ENCODE peak calls at places on chromosomes 1 and 21, in nine cellular contexts. V is GM13977, L is lung, Q is AG04450, K is GM10248, S is stomach, P is omental fat pad, D is fibroblast of lung, W is uterus. Y is an unnamed sample.

GRCh38 chr1:232474821-232475220 is 155.1 kb downstream of the SIPA1L2 start:
- DNase-seq in V (no peak), L (no peak), Q (no peak), K (no peak), S (no peak), P (no peak), D (no peak), W (no peak), Y (no peak)

GRCh38 chr1:53448241-53448841 is 10.9 kb upstream of the DMRTB1 start:
- DNase-seq in V (no peak), L (no peak), Q (no peak), K (no peak), S (no peak), P (no peak), D (no peak), W (no peak), Y (no peak)

GRCh38 chr1:160061376-160062100 is 8.4 kb downstream of the KCNJ10 start:
- DNase-seq in V (peak; percentile 7), L (no peak), Q (no peak), K (no peak), S (no peak), P (no peak), D (no peak), W (no peak), Y (no peak)

GRCh38 chr1:25356848-25357247 is 18.7 kb downstream of the TMEM50A start:
- DNase-seq in V (no peak), L (no peak), Q (no peak), K (no peak), S (no peak), P (no peak), D (peak; percentile 47), W (no peak), Y (no peak)

GRCh38 chr1:197024460-197024859 is 42.6 kb downstream of the F13B start:
- DNase-seq in V (no peak), L (no peak), Q (no peak), K (no peak), S (no peak), P (no peak), D (peak; percentile 16), W (no peak), Y (no peak)

GRCh38 chr1:178724734-178725602 is at the start of gene RALGPS2:
- DNase-seq in V (peak; percentile 71), L (peak; percentile 68), Q (no peak), K (peak; percentile 68), S (peak; percentile 76), P (no peak), D (peak; percentile 58), W (peak; percentile 63), Y (peak; percentile 55)

GRCh38 chr1:24373044-24373443 is 40.5 kb downstream of the STPG1 start:
- DNase-seq in V (peak; percentile 75), L (no peak), Q (no peak), K (peak; percentile 68), S (no peak), P (no peak), D (no peak), W (no peak), Y (no peak)

GRCh38 chr1:53069663-53070327 is 7.8 kb downstream of the PODN start:
- DNase-seq in V (no peak), L (no peak), Q (no peak), K (no peak), S (peak; percentile 19), P (peak; percentile 15), D (no peak), W (peak; percentile 12), Y (no peak)

GRCh38 chr21:39430457-39430856 is 15.1 kb downstream of the LCA5L start:
- DNase-seq in V (no peak), L (no peak), Q (no peak), K (no peak), S (no peak), P (no peak), D (no peak), W (no peak), Y (no peak)

GRCh38 chr1:205916541-205916940 is 26.7 kb downstream of the SLC26A9 start:
- DNase-seq in V (no peak), L (no peak), Q (no peak), K (no peak), S (no peak), P (no peak), D (no peak), W (no peak), Y (no peak)

GRCh38 chr1:166026561-166026960 is 140.2 kb downstream of the FAM78B start:
- DNase-seq in V (no peak), L (no peak), Q (no peak), K (no peak), S (no peak), P (no peak), D (no peak), W (no peak), Y (no peak)
- TF ChIP-seq CTCF in V (no peak), L (no peak), Q (no peak), K (no peak), S (no peak), P (no peak), D (no peak), W (no peak), Y (no peak)

GRCh38 chr21:38126677-38127271 is 130.0 kb upstream of the KCNJ15 start:
- DNase-seq in V (peak; percentile 44), L (peak; percentile 68), Q (no peak), K (peak; percentile 47), S (peak; percentile 57), P (peak; percentile 40), D (peak; percentile 30), W (no peak), Y (no peak)
- TF ChIP-seq CTCF in V (peak; percentile 73), L (peak; percentile 34), Q (peak; percentile 85), K (peak; percentile 70), S (peak; percentile 54), P (no peak), D (peak; percentile 85), W (peak; percentile 30), Y (peak; percentile 42)

GRCh38 chr1:192949783-192950182 is 109.4 kb downstream of the UCHL5 start:
- DNase-seq in V (no peak), L (no peak), Q (no peak), K (no peak), S (no peak), P (no peak), D (no peak), W (no peak), Y (no peak)
- TF ChIP-seq CTCF in V (no peak), L (no peak), Q (no peak), K (no peak), S (no peak), P (no peak), D (no peak), W (no peak), Y (no peak)

GRCh38 chr21:28338906-28339305 is 653.8 kb downstream of the LTN1 start:
- DNase-seq in V (no peak), L (no peak), Q (no peak), K (no peak), S (no peak), P (no peak), D (no peak), W (no peak), Y (no peak)

GRCh38 chr21:28336299-28336698 is 656.4 kb downstream of the LTN1 start:
- DNase-seq in V (no peak), L (no peak), Q (peak; percentile 93), K (no peak), S (peak; percentile 26), P (no peak), D (peak; percentile 93), W (peak; percentile 27), Y (no peak)

GRCh38 chr21:28334407-28334806 is 658.3 kb downstream of the LTN1 start:
- DNase-seq in V (no peak), L (no peak), Q (no peak), K (no peak), S (no peak), P (no peak), D (no peak), W (no peak), Y (no peak)

GRCh38 chr21:28339403-28339802 is 653.3 kb downstream of the LTN1 start:
- DNase-seq in V (no peak), L (no peak), Q (no peak), K (no peak), S (no peak), P (no peak), D (no peak), W (no peak), Y (no peak)

GRCh38 chr21:28337319-28337718 is 655.4 kb downstream of the LTN1 start:
- DNase-seq in V (no peak), L (no peak), Q (peak; percentile 34), K (no peak), S (no peak), P (no peak), D (peak; percentile 86), W (no peak), Y (no peak)
- TF ChIP-seq CTCF in V (no peak), L (no peak), Q (peak; percentile 50), K (no peak), S (no peak), P (no peak), D (peak; percentile 47), W (peak; percentile 27), Y (no peak)

DNA sequence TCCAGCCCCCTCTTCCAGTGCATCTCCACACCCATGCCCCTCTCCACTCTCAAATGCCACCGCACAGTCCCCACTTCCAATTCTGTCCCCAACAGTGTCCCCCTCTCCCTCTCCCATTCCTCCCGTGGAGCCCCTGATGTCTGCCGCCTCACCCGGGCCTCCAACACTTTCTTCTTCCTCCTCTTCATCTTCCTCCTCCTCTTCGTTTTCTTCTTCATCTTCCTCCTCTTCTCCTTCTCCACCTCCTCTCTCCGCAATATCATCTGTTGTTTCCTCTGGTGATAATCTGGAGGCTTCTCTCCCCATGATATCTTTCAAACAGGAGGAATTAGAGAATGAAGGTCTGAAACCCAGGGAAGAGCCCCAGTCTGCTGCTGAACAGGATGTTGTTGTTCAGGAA is 80.8 kb downstream of the PRDM2 start:
- DNase-seq in V (no peak), L (no peak), Q (no peak), K (no peak), S (no peak), P (no peak), D (no peak), W (no peak), Y (no peak)
- TF ChIP-seq CTCF in V (no peak), L (no peak), Q (no peak), K (no peak), S (no peak), P (no peak), D (no peak), W (no peak), Y (no peak)

DNA sequence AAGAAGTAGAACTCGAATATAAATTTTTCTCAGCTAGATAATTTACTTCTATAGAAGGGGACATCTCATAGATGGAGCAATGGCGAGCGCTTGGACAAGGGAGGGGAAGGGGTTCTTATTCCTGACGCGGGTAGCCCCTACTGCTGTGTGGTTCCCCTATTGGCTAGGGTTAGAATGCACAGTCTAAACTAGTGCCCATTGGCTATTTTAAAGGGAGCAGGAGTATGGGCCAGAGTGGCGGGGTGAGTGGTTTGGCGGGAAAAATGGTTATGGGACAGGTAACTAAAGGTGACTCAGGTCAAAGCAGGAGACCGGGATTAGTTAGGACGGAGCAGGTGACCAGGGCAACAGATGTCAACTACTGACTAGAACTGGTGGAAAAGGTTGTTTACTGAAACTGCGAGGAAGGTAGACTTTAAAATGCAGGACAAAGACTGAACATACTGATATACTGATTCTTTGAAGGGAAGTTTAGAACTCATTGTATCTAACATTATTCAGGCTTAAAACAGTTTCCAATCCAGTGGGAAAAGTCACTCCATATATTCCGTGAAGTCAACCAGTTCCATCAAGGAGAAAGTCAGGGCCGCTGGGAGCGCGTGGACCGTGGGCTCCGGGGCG is 940 bp upstream of the ATAD3A start:
- DNase-seq in V (no peak), L (peak; percentile 34), Q (no peak), K (no peak), S (no peak), P (no peak), D (no peak), W (no peak), Y (no peak)
- TF ChIP-seq CTCF in V (no peak), L (no peak), Q (no peak), K (no peak), S (no peak), P (no peak), D (no peak), W (no peak), Y (no peak)

GRCh38 chr1:246335126-246335525 is 172.0 kb downstream of the SMYD3 start:
- DNase-seq in V (no peak), L (no peak), Q (no peak), K (no peak), S (no peak), P (no peak), D (no peak), W (no peak), Y (no peak)
- TF ChIP-seq CTCF in V (no peak), L (no peak), Q (no peak), K (no peak), S (no peak), P (no peak), D (no peak), W (no peak), Y (no peak)